ENCODE peak calls at places on chromosomes 12 and 14, in five cellular contexts. One of them, this sample, is unnamed.

GRCh38 chr12:124605869-124606774 is 38.7 kb upstream of the NCOR2 start:
- DNase-seq in tibial nerve: no peak
- DNase-seq in Calu3: no peak
- DNase-seq in fibroblast of pulmonary artery: no peak
- DNase-seq in lower leg skin: no peak
- DNase-seq in this sample: no peak

GRCh38 chr14:89384023-89384422 is 33.0 kb downstream of the FOXN3 start:
- DNase-seq in tibial nerve: no peak
- DNase-seq in Calu3: no peak
- DNase-seq in fibroblast of pulmonary artery: no peak
- DNase-seq in lower leg skin: peak
- DNase-seq in this sample: peak

GRCh38 chr12:30928356-30929264 is 2.1 kb downstream of the TSPAN11 start:
- DNase-seq in tibial nerve: no peak
- DNase-seq in Calu3: no peak
- DNase-seq in fibroblast of pulmonary artery: no peak
- DNase-seq in lower leg skin: peak
- DNase-seq in this sample: no peak

GRCh38 chr12:2745655-2746054 is 49.1 kb upstream of the FKBP4 start:
- DNase-seq in tibial nerve: no peak
- DNase-seq in Calu3: no peak
- DNase-seq in fibroblast of pulmonary artery: no peak
- DNase-seq in lower leg skin: no peak
- DNase-seq in this sample: no peak

GRCh38 chr12:106893451-106893850 is 62.3 kb upstream of the TMEM263 start:
- DNase-seq in tibial nerve: no peak
- DNase-seq in Calu3: no peak
- DNase-seq in fibroblast of pulmonary artery: no peak
- DNase-seq in lower leg skin: no peak
- DNase-seq in this sample: no peak

GRCh38 chr12:88468546-88468945 is 111.7 kb downstream of the KITLG start:
- DNase-seq in tibial nerve: no peak
- DNase-seq in Calu3: no peak
- DNase-seq in fibroblast of pulmonary artery: peak
- DNase-seq in lower leg skin: no peak
- DNase-seq in this sample: no peak

GRCh38 chr14:89673499-89674225 is 256.6 kb upstream of the FOXN3 start:
- DNase-seq in tibial nerve: no peak
- DNase-seq in Calu3: no peak
- DNase-seq in fibroblast of pulmonary artery: peak
- DNase-seq in lower leg skin: no peak
- DNase-seq in this sample: no peak

GRCh38 chr14:103094406-103095209 is at the start of gene EXOC3L4:
- DNase-seq in tibial nerve: no peak
- DNase-seq in Calu3: no peak
- DNase-seq in fibroblast of pulmonary artery: no peak
- DNase-seq in lower leg skin: no peak
- DNase-seq in this sample: no peak

GRCh38 chr12:65756956-65757511 is 67.2 kb upstream of the HMGA2 start:
- DNase-seq in tibial nerve: no peak
- DNase-seq in Calu3: no peak
- DNase-seq in fibroblast of pulmonary artery: no peak
- DNase-seq in lower leg skin: no peak
- DNase-seq in this sample: no peak

GRCh38 chr12:122422769-122423257 is 344 bp upstream of the CLIP1 start:
- DNase-seq in tibial nerve: no peak
- DNase-seq in Calu3: peak
- DNase-seq in fibroblast of pulmonary artery: peak
- DNase-seq in lower leg skin: no peak
- DNase-seq in this sample: peak

GRCh38 chr12:93195511-93195910 is 182.2 kb upstream of the NUDT4 start:
- DNase-seq in tibial nerve: no peak
- DNase-seq in Calu3: no peak
- DNase-seq in fibroblast of pulmonary artery: no peak
- DNase-seq in lower leg skin: no peak
- DNase-seq in this sample: no peak

GRCh38 chr12:3897400-3897910 is 24.3 kb upstream of the PARP11 start:
- DNase-seq in tibial nerve: no peak
- DNase-seq in Calu3: no peak
- DNase-seq in fibroblast of pulmonary artery: no peak
- DNase-seq in lower leg skin: no peak
- DNase-seq in this sample: no peak

GRCh38 chr14:104298458-104298857 is 160.1 kb downstream of the KIF26A start:
- DNase-seq in tibial nerve: no peak
- DNase-seq in Calu3: no peak
- DNase-seq in fibroblast of pulmonary artery: no peak
- DNase-seq in lower leg skin: no peak
- DNase-seq in this sample: no peak

GRCh38 chr12:25328082-25328712 is 77.5 kb upstream of the KRAS start:
- DNase-seq in tibial nerve: no peak
- DNase-seq in Calu3: no peak
- DNase-seq in fibroblast of pulmonary artery: peak
- DNase-seq in lower leg skin: no peak
- DNase-seq in this sample: no peak

GRCh38 chr12:25324861-25325260 is 74.1 kb upstream of the KRAS start:
- DNase-seq in tibial nerve: no peak
- DNase-seq in Calu3: no peak
- DNase-seq in fibroblast of pulmonary artery: no peak
- DNase-seq in lower leg skin: no peak
- DNase-seq in this sample: no peak

GRCh38 chr12:25323774-25324086 is 73.0 kb upstream of the KRAS start:
- DNase-seq in tibial nerve: no peak
- DNase-seq in Calu3: no peak
- DNase-seq in fibroblast of pulmonary artery: no peak
- DNase-seq in lower leg skin: no peak
- DNase-seq in this sample: no peak

GRCh38 chr12:25327321-25327720 is 76.6 kb upstream of the KRAS start:
- DNase-seq in tibial nerve: no peak
- DNase-seq in Calu3: no peak
- DNase-seq in fibroblast of pulmonary artery: no peak
- DNase-seq in lower leg skin: no peak
- DNase-seq in this sample: no peak

GRCh38 chr12:25326326-25326725 is 75.6 kb upstream of the KRAS start:
- DNase-seq in tibial nerve: no peak
- DNase-seq in Calu3: no peak
- DNase-seq in fibroblast of pulmonary artery: no peak
- DNase-seq in lower leg skin: no peak
- DNase-seq in this sample: no peak
- TF ChIP-seq CTCF in tibial nerve: no peak
- TF ChIP-seq CTCF in Calu3: no peak
- TF ChIP-seq CTCF in fibroblast of pulmonary artery: no peak
- TF ChIP-seq CTCF in lower leg skin: no peak
- TF ChIP-seq CTCF in this sample: no peak

DNA sequence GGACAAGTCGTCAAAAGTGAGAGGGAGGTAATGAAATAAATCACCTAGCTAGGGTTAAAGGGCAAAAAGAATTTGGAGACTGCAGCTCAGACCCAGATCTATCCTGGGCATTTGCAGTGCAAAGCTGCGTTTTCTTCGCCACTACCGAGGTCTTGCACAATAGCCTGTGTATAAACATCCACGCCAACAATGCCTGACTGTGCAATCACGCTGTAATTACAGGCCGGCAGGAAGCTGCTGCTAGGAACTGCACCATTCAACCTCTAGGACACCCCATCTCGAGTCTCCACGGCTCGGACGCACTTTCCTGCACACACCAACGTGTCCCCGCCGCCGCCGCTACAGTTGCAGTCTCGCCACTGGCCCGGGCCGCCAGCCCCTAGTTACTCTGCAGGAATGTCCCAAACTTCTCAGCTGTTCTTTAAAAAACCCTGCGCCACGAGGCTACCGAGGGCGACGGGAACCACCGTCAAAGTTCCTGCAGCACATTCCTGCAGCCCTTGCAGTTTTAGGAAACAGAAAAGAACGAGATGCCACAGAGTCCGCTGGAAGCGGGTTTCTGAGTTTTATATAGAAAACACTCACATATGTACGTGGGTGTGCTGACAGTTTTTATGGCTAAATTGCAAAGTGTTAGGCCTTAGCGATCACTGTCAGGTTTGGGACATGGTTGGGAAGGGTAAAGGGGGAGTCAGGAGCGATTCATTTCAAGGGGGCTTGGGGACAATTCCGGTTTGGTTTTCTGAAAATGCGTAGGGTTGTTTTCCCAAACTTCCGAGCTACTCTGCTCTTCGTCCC is 65.6 kb upstream of the PTGR2 start:
- DNase-seq in tibial nerve: peak
- DNase-seq in Calu3: peak
- DNase-seq in fibroblast of pulmonary artery: peak
- DNase-seq in lower leg skin: peak
- DNase-seq in this sample: peak
- TF ChIP-seq CTCF in tibial nerve: peak
- TF ChIP-seq CTCF in Calu3: no peak
- TF ChIP-seq CTCF in fibroblast of pulmonary artery: peak
- TF ChIP-seq CTCF in lower leg skin: peak
- TF ChIP-seq CTCF in this sample: no peak

DNA sequence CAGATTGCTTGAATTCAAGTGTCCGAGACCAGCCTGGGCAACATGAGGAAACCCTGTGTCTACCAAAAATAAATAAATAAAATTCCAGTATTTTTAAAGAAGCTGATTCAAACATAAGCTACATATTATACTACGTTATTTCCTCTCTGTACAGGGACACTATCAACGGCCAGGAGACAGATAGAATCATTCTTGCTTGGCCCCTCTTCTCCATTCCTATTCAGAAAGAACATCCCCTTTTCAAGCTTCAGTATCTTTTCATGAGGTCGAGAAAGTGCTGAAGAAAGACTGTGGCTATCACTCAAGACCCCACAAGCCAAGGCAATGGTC is 314 bp upstream of the DHRS7 start:
- DNase-seq in tibial nerve: no peak
- DNase-seq in Calu3: no peak
- DNase-seq in fibroblast of pulmonary artery: no peak
- DNase-seq in lower leg skin: no peak
- DNase-seq in this sample: no peak
- TF ChIP-seq CTCF in tibial nerve: no peak
- TF ChIP-seq CTCF in Calu3: no peak
- TF ChIP-seq CTCF in fibroblast of pulmonary artery: no peak
- TF ChIP-seq CTCF in lower leg skin: no peak
- TF ChIP-seq CTCF in this sample: no peak

DNA sequence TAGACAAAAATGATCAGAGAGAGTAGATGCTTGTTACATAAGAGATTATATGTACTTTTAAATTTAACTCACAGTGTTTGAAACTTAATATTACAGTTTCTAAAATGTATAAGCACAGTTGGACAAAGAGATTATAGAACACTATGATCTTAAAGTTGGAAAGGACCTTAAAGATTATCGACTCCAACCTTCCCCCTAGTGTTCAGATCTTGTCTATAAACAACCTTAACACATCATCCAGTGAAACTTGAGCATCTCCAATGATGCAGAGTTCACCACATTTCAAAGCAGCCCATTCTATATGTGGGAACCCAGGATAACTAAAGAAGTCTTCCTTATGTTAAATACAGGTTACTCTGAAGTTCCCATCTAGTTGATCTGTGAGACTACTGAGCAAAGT is 480.8 kb downstream of the RMST start:
- DNase-seq in tibial nerve: no peak
- DNase-seq in Calu3: no peak
- DNase-seq in fibroblast of pulmonary artery: no peak
- DNase-seq in lower leg skin: no peak
- DNase-seq in this sample: no peak
- TF ChIP-seq CTCF in tibial nerve: no peak
- TF ChIP-seq CTCF in Calu3: no peak
- TF ChIP-seq CTCF in fibroblast of pulmonary artery: no peak
- TF ChIP-seq CTCF in lower leg skin: no peak
- TF ChIP-seq CTCF in this sample: no peak

This sample was measured in activated B cell treated with CpG ODN at 0.5 μM for 24 hours.